ENCODE peak calls at places on chromosomes 4 and X, in four cellular contexts. B is SK-N-SH; X is CD8-positive, alpha-beta T cell; F is AG09309. D is an unnamed sample.

GRCh38 chr4:117702353-117702752 is 331.9 kb upstream of the NDST3 start:
- DNase-seq in B (no peak), X (no peak), F (no peak), D (no peak)

GRCh38 chr4:38491854-38492478 is 172.0 kb upstream of the KLF3 start:
- DNase-seq in B (no peak), F (no peak), X (no peak), D (no peak)

GRCh38 chr4:94826206-94826605 is 68.5 kb downstream of the BMPR1B start:
- DNase-seq in X (no peak), F (no peak), B (no peak), D (no peak)

GRCh38 chr4:56821394-56822263 is at the start of gene SPINK2:
- DNase-seq in X (peak; percentile 64), F (no peak), B (peak; percentile 88), D (peak; percentile 73)

GRCh38 chr4:76235915-76236314 is 15.6 kb upstream of the FAM47E start:
- DNase-seq in F (no peak), B (no peak), X (no peak), D (peak; percentile 17)

GRCh38 chr4:15479089-15479912 is 9.6 kb downstream of the CC2D2A start:
- DNase-seq in F (peak; percentile 55), B (peak; percentile 74), X (no peak), D (peak; percentile 93)

GRCh38 chr4:98565646-98566403 is 92.6 kb downstream of the TSPAN5 start:
- DNase-seq in F (no peak), X (no peak), B (no peak), D (no peak)

GRCh38 chr4:54091637-54092404 is 8.1 kb upstream of the GSX2 start:
- DNase-seq in F (no peak), B (peak; percentile 89), X (peak; percentile 80), D (peak; percentile 67)

GRCh38 chrX:7088968-7089615 is 58.4 kb upstream of the STS start:
- DNase-seq in X (peak; percentile 20), F (no peak), B (no peak), D (peak; percentile 50)

GRCh38 chr4:61385302-61385701 is 185.2 kb downstream of the ADGRL3 start:
- DNase-seq in X (no peak), B (no peak), F (no peak), D (no peak)

GRCh38 chrX:123267220-123267619 is 83.1 kb downstream of the GRIA3 start:
- DNase-seq in F (peak; percentile 21), X (no peak), B (no peak), D (no peak)

GRCh38 chr4:26496207-26496783 is 6.0 kb upstream of the CCKAR start:
- DNase-seq in F (no peak), B (no peak), X (no peak), D (peak; percentile 10)

GRCh38 chrX:8724176-8724757 is 7.7 kb downstream of the ANOS1 start:
- DNase-seq in X (no peak), F (no peak), B (peak; percentile 34), D (peak; percentile 82)

GRCh38 chr4:143773998-143774898 is 73.8 kb upstream of the FREM3 start:
- DNase-seq in B (peak; percentile 21), X (peak; percentile 36), F (no peak), D (peak; percentile 47)

GRCh38 chr4:188624370-188624769 is 485.1 kb downstream of the TRIML1 start:
- DNase-seq in B (no peak), X (no peak), F (no peak), D (no peak)

GRCh38 chr4:147596976-147597375 is 20.2 kb upstream of the TMEM184C start:
- DNase-seq in F (peak; percentile 49), X (no peak), B (no peak), D (no peak)

GRCh38 chr4:78656968-78657445 is 105.4 kb downstream of the ANXA3 start:
- DNase-seq in B (no peak), F (no peak), X (no peak), D (no peak)

GRCh38 chr4:2042947-2043395 is 16.2 kb upstream of the NAT8L start:
- DNase-seq in X (no peak), B (no peak), F (no peak), D (no peak)

GRCh38 chr4:144183165-144183564 is 42.6 kb upstream of the GYPA start:
- DNase-seq in B (no peak), F (no peak), X (no peak), D (no peak)

GRCh38 chrX:38142598-38142997 is 78.1 kb downstream of the SRPX start:
- DNase-seq in X (no peak), F (peak; percentile 32), B (no peak), D (no peak)

GRCh38 chrX:77527233-77528001 is 80.2 kb downstream of the FGF16 start:
- DNase-seq in X (no peak), B (peak; percentile 77), F (no peak), D (peak; percentile 64)

GRCh38 chr4:38322709-38323108 is 341.3 kb upstream of the KLF3 start:
- DNase-seq in B (no peak), F (peak; percentile 55), X (no peak), D (no peak)

GRCh38 chrX:9465380-9466114 is 689 bp downstream of the TBL1X start:
- DNase-seq in X (peak; percentile 20), F (no peak), B (peak; percentile 50), D (peak; percentile 29)

GRCh38 chrX:23382572-23382971 is 47.9 kb downstream of the PTCHD1 start:
- DNase-seq in X (no peak), B (no peak), F (no peak), D (no peak)

GRCh38 chr4:161546902-161547301 is 616.9 kb downstream of the FSTL5 start:
- DNase-seq in B (no peak), X (no peak), F (no peak), D (no peak)

GRCh38 chr4:159682996-159683395 is 580.1 kb downstream of the RAPGEF2 start:
- DNase-seq in F (no peak), B (no peak), X (no peak), D (no peak)

GRCh38 chr4:26263165-26263564 is 57.6 kb upstream of the RBPJ start:
- DNase-seq in X (no peak), F (no peak), B (peak; percentile 39), D (peak; percentile 23)

GRCh38 chr4:55008166-55009056 is 117.0 kb downstream of the KDR start:
- DNase-seq in X (no peak), B (peak; percentile 31), F (no peak), D (peak; percentile 38)

D was measured in ELF-1.